ENCODE peak calls at places on chromosomes 7 and 10, in four cellular contexts. One of them, this sample, is unnamed.
A peak's percentile ranks its signal among the peaks of the same experiment; 100 is the strongest.

GRCh38 chr10:104300002-104300735 is 31.2 kb downstream of the GSTO2 start:
- DNase-seq in K562: no peak
- DNase-seq in GM12878: no peak
- DNase-seq in HepG2: no peak
- DNase-seq in this sample: no peak

GRCh38 chr7:128796325-128796724 is 4.6 kb downstream of the CCDC136 start:
- DNase-seq in K562: no peak
- DNase-seq in GM12878: no peak
- DNase-seq in HepG2: no peak
- DNase-seq in this sample: no peak

GRCh38 chr10:68871731-68872342 is 29.3 kb upstream of the DDX50 start:
- DNase-seq in K562: no peak
- DNase-seq in GM12878: no peak
- DNase-seq in HepG2: peak; percentile 46
- DNase-seq in this sample: peak; percentile 38

GRCh38 chr7:7681191-7681935 is 37.0 kb downstream of the RPA3 start:
- DNase-seq in K562: no peak
- DNase-seq in GM12878: peak; percentile 56
- DNase-seq in HepG2: peak; percentile 50
- DNase-seq in this sample: peak; percentile 71

GRCh38 chr10:69312537-69312936 is 34.2 kb downstream of the HK1 start:
- DNase-seq in K562: no peak
- DNase-seq in GM12878: no peak
- DNase-seq in HepG2: no peak
- DNase-seq in this sample: peak; percentile 29

GRCh38 chr7:112359086-112359485 is 91.2 kb upstream of the IFRD1 start:
- DNase-seq in K562: no peak
- DNase-seq in GM12878: no peak
- DNase-seq in HepG2: no peak
- DNase-seq in this sample: no peak

GRCh38 chr10:44008270-44008916 is 359.7 kb upstream of the ZNF32 start:
- DNase-seq in K562: no peak
- DNase-seq in GM12878: peak; percentile 65
- DNase-seq in HepG2: no peak
- DNase-seq in this sample: no peak

GRCh38 chr10:3735175-3735574 is 49.8 kb downstream of the KLF6 start:
- DNase-seq in K562: no peak
- DNase-seq in GM12878: no peak
- DNase-seq in HepG2: peak; percentile 40
- DNase-seq in this sample: peak; percentile 33

GRCh38 chr10:98369801-98370200 is 45.2 kb downstream of the PYROXD2 start:
- DNase-seq in K562: no peak
- DNase-seq in GM12878: no peak
- DNase-seq in HepG2: no peak
- DNase-seq in this sample: no peak

GRCh38 chr10:97412891-97413304 is 11.8 kb upstream of the RRP12 start:
- DNase-seq in K562: no peak
- DNase-seq in GM12878: no peak
- DNase-seq in HepG2: peak; percentile 52
- DNase-seq in this sample: no peak

GRCh38 chr7:76071316-76072242 is 23.7 kb downstream of the MDH2 start:
- DNase-seq in K562: no peak
- DNase-seq in GM12878: no peak
- DNase-seq in HepG2: no peak
- DNase-seq in this sample: no peak

GRCh38 chr10:77080361-77081027 is 557.1 kb downstream of the KCNMA1 start:
- DNase-seq in K562: no peak
- DNase-seq in GM12878: no peak
- DNase-seq in HepG2: no peak
- DNase-seq in this sample: no peak

GRCh38 chr7:88664630-88665233 is 94.8 kb upstream of the ZNF804B start:
- DNase-seq in K562: no peak
- DNase-seq in GM12878: no peak
- DNase-seq in HepG2: no peak
- DNase-seq in this sample: peak; percentile 80

GRCh38 chr10:102627446-102628293 is 16.6 kb upstream of the TRIM8 start:
- DNase-seq in K562: no peak
- DNase-seq in GM12878: no peak
- DNase-seq in HepG2: peak; percentile 49
- DNase-seq in this sample: peak; percentile 89
- TF ChIP-seq JUNB in K562: no peak
- TF ChIP-seq JUNB in GM12878: no peak
- TF ChIP-seq JUNB in HepG2: no peak
- TF ChIP-seq JUNB in this sample: no peak

GRCh38 chr7:154750353-154750801 is 252.5 kb downstream of the PAXIP1 start:
- DNase-seq in K562: no peak
- DNase-seq in GM12878: no peak
- DNase-seq in HepG2: no peak
- DNase-seq in this sample: no peak
- TF ChIP-seq EZH2 in K562: no peak
- TF ChIP-seq EZH2 in GM12878: no peak
- TF ChIP-seq EZH2 in HepG2: no peak
- TF ChIP-seq EZH2 in this sample: no peak

GRCh38 chr10:71269301-71270288 is 49.5 kb upstream of the SLC29A3 start:
- DNase-seq in K562: peak; percentile 52
- DNase-seq in GM12878: no peak
- DNase-seq in HepG2: no peak
- DNase-seq in this sample: peak; percentile 92
- TF ChIP-seq JUNB in K562: no peak
- TF ChIP-seq JUNB in GM12878: no peak
- TF ChIP-seq JUNB in HepG2: no peak
- TF ChIP-seq JUNB in this sample: no peak

DNA sequence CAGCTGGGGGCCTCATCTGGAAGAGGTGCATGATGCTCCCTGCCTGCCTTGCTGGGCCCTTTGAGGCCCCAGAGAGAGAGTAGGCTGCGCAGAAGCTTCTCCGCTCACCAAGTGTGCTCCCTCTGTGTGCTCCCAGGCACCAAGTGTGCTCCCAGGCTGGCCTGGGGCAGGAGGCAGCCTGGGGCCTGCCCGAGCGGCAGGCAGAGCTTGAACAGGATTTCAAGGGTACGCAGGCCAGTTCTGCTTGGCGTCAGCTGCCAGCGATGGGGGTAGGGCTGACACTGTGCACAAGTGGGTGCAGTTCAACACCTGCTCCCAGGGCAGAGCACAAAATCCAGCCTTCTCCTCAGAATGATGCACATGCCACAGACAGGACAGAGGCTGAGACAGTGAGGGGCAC is 119.7 kb downstream of the FAM53B start:
- DNase-seq in K562: no peak
- DNase-seq in GM12878: no peak
- DNase-seq in HepG2: no peak
- DNase-seq in this sample: no peak
- TF ChIP-seq EZH2 in K562: no peak
- TF ChIP-seq EZH2 in GM12878: no peak
- TF ChIP-seq EZH2 in HepG2: no peak
- TF ChIP-seq EZH2 in this sample: no peak